ENCODE peak calls at places on chromosomes 2 and 18, in nine cellular contexts. C, Z, X, M, U, V, P, T and E are unnamed samples.

GRCh38 chr2:239261796-239262475 is 138.9 kb downstream of the HDAC4 start:
- DNase-seq in C (no peak), Z (no peak), X (no peak), M (no peak), U (no peak), V (no peak), P (no peak), T (no peak), E (no peak)

GRCh38 chr2:189234991-189235390 is 55.4 kb upstream of the COL5A2 start:
- DNase-seq in C (no peak), Z (no peak), X (no peak), M (no peak), U (no peak), V (no peak), P (no peak), T (no peak), E (no peak)

GRCh38 chr2:60335533-60336237 is 217.8 kb downstream of the BCL11A start:
- DNase-seq in C (no peak), Z (no peak), X (no peak), M (no peak), U (peak; percentile 24), V (no peak), P (no peak), T (no peak), E (no peak)

GRCh38 chr2:134862069-134862468 is 23.7 kb downstream of the ACMSD start:
- DNase-seq in C (no peak), Z (no peak), X (no peak), M (no peak), U (peak; percentile 39), V (no peak), P (no peak), T (no peak), E (no peak)

GRCh38 chr2:234494361-234495075 is 2.4 kb downstream of the ARL4C start:
- DNase-seq in C (no peak), Z (peak; percentile 62), X (no peak), M (peak; percentile 40), U (peak; percentile 59), V (no peak), P (no peak), T (no peak), E (peak; percentile 17)

GRCh38 chr18:63025251-63025710 is 294.3 kb downstream of the BCL2 start:
- DNase-seq in C (no peak), Z (no peak), X (peak; percentile 57), M (no peak), U (peak; percentile 3), V (no peak), P (peak; percentile 6), T (no peak), E (no peak)

GRCh38 chr2:99081886-99082285 is 59.6 kb upstream of the C2orf15 start:
- DNase-seq in C (no peak), Z (no peak), X (no peak), M (no peak), U (no peak), V (no peak), P (no peak), T (no peak), E (no peak)

GRCh38 chr2:143717532-143718168 is 588.4 kb downstream of the ARHGAP15 start:
- DNase-seq in C (no peak), Z (no peak), X (no peak), M (no peak), U (no peak), V (no peak), P (no peak), T (no peak), E (no peak)

GRCh38 chr18:58669731-58670379 is 1.4 kb upstream of the MALT1 start:
- DNase-seq in C (no peak), Z (peak; percentile 84), X (no peak), M (no peak), U (peak; percentile 90), V (no peak), P (no peak), T (no peak), E (no peak)

GRCh38 chr2:11869423-11869991 is 123.1 kb downstream of the LPIN1 start:
- DNase-seq in C (no peak), Z (no peak), X (no peak), M (no peak), U (no peak), V (no peak), P (no peak), T (no peak), E (no peak)

GRCh38 chr2:200741468-200742202 is 70.1 kb upstream of the BZW1 start:
- DNase-seq in C (no peak), Z (no peak), X (no peak), M (no peak), U (no peak), V (no peak), P (no peak), T (no peak), E (no peak)

GRCh38 chr2:127197475-127198385 is 22.4 kb downstream of the CYP27C1 start:
- DNase-seq in C (peak; percentile 11), Z (peak; percentile 65), X (peak; percentile 82), M (peak; percentile 28), U (no peak), V (no peak), P (no peak), T (peak; percentile 47), E (no peak)

GRCh38 chr2:2573658-2574293 is 242.7 kb upstream of the MYT1L start:
- DNase-seq in C (no peak), Z (peak; percentile 10), X (no peak), M (no peak), U (peak; percentile 0), V (no peak), P (no peak), T (no peak), E (no peak)